ENCODE peak calls at places on chromosomes 16 and 17, in nine cellular contexts. K, C, X, L, G, N, I, H and B are unnamed samples.

GRCh38 chr17:44164476-44164875 is 6.0 kb upstream of the ASB16 start:
- DNase-seq in K (no peak), C (no peak), X (no peak), L (no peak), G (no peak), N (no peak), I (no peak), H (no peak), B (no peak)

GRCh38 chr16:80463776-80464175 is 77.0 kb upstream of the DYNLRB2 start:
- DNase-seq in K (no peak), C (no peak), X (no peak), L (no peak), G (no peak), N (no peak), I (no peak), H (no peak), B (no peak)

GRCh38 chr17:9755083-9755482 is 36.3 kb downstream of the DHRS7C start:
- DNase-seq in K (no peak), C (no peak), X (no peak), L (no peak), G (no peak), N (no peak), I (no peak), H (no peak), B (no peak)

GRCh38 chr17:44543213-44543904 is 13.9 kb upstream of the FZD2 start:
- DNase-seq in K (no peak), C (no peak), X (no peak), L (no peak), G (peak), N (no peak), I (peak), H (no peak), B (no peak)

GRCh38 chr16:19703218-19703617 is 14.8 kb downstream of the KNOP1 start:
- DNase-seq in K (no peak), C (no peak), X (no peak), L (no peak), G (no peak), N (no peak), I (no peak), H (no peak), B (no peak)

GRCh38 chr16:11681977-11682654 is 13.9 kb downstream of the SNN start:
- DNase-seq in K (no peak), C (no peak), X (no peak), L (no peak), G (no peak), N (no peak), I (no peak), H (peak), B (no peak)

GRCh38 chr17:46984892-46985291 is 5.8 kb upstream of the RPRML start:
- DNase-seq in K (no peak), C (no peak), X (no peak), L (no peak), G (no peak), N (no peak), I (no peak), H (peak), B (no peak)

GRCh38 chr17:59856859-59857794 is 35.6 kb downstream of the TUBD1 start:
- DNase-seq in K (no peak), C (no peak), X (no peak), L (no peak), G (peak), N (no peak), I (no peak), H (no peak), B (no peak)

GRCh38 chr17:8746501-8747236 is 2.0 kb upstream of the CCDC42 start:
- DNase-seq in K (no peak), C (no peak), X (no peak), L (no peak), G (no peak), N (no peak), I (no peak), H (no peak), B (peak)

GRCh38 chr17:65370669-65371126 is 190.8 kb downstream of the AXIN2 start:
- DNase-seq in K (no peak), C (no peak), X (peak), L (no peak), G (peak), N (peak), I (no peak), H (peak), B (no peak)

GRCh38 chr16:4316103-4316731 is 350 bp downstream of the GLIS2 start:
- DNase-seq in K (no peak), C (peak), X (peak), L (peak), G (peak), N (no peak), I (peak), H (no peak), B (no peak)

GRCh38 chr17:81939881-81940385 is 2.8 kb upstream of the PYCR1 start:
- DNase-seq in K (peak), C (peak), X (peak), L (no peak), G (no peak), N (no peak), I (peak), H (no peak), B (no peak)

GRCh38 chr17:15133143-15133542 is 132.0 kb downstream of the PMP22 start:
- DNase-seq in K (no peak), C (no peak), X (no peak), L (no peak), G (no peak), N (no peak), I (no peak), H (no peak), B (no peak)

GRCh38 chr17:72053069-72053846 is 67.6 kb upstream of the SOX9 start:
- DNase-seq in K (no peak), C (no peak), X (peak), L (no peak), G (peak), N (no peak), I (no peak), H (no peak), B (no peak)

GRCh38 chr16:78249832-78250231 is 150.4 kb downstream of the WWOX start:
- DNase-seq in K (no peak), C (no peak), X (no peak), L (no peak), G (no peak), N (no peak), I (no peak), H (no peak), B (no peak)

GRCh38 chr17:75105269-75106080 is 4.3 kb upstream of the ARMC7 start:
- DNase-seq in K (no peak), C (no peak), X (no peak), L (no peak), G (peak), N (peak), I (peak), H (peak), B (no peak)

GRCh38 chr16:53695070-53695469 is 8.6 kb downstream of the RPGRIP1L start:
- DNase-seq in K (no peak), C (no peak), X (no peak), L (no peak), G (no peak), N (no peak), I (no peak), H (no peak), B (no peak)

GRCh38 chr16:69830534-69831211 is 68.5 kb downstream of the WWP2 start:
- DNase-seq in K (no peak), C (no peak), X (no peak), L (no peak), G (no peak), N (peak), I (no peak), H (no peak), B (no peak)

GRCh38 chr17:50328360-50328759 is 17.6 kb upstream of the XYLT2 start:
- DNase-seq in K (no peak), C (no peak), X (no peak), L (no peak), G (no peak), N (no peak), I (no peak), H (no peak), B (no peak)

GRCh38 chr16:9159839-9160550 is 68.6 kb downstream of the HAPSTR1 start:
- DNase-seq in K (peak), C (peak), X (peak), L (no peak), G (peak), N (peak), I (peak), H (peak), B (peak)

GRCh38 chr16:47320546-47321315 is 140.1 kb downstream of the ITFG1 start:
- DNase-seq in K (no peak), C (no peak), X (no peak), L (no peak), G (no peak), N (no peak), I (peak), H (no peak), B (no peak)

GRCh38 chr17:50641339-50641725 is 6.7 kb downstream of the ABCC3 start:
- DNase-seq in K (no peak), C (no peak), X (peak), L (no peak), G (no peak), N (no peak), I (no peak), H (no peak), B (no peak)

GRCh38 chr17:78358538-78359215 is 1.2 kb downstream of the SOCS3 start:
- DNase-seq in K (no peak), C (no peak), X (no peak), L (no peak), G (peak), N (no peak), I (peak), H (peak), B (no peak)

GRCh38 chr17:79836952-79837887 is 2.0 kb downstream of the CBX4 start:
- DNase-seq in K (peak), C (peak), X (peak), L (no peak), G (peak), N (peak), I (peak), H (peak), B (no peak)

GRCh38 chr16:18800674-18801196 is 614 bp downstream of the ARL6IP1 start:
- DNase-seq in K (no peak), C (no peak), X (no peak), L (no peak), G (peak), N (no peak), I (peak), H (peak), B (no peak)

GRCh38 chr16:83995756-83996155 is 27.7 kb downstream of the NECAB2 start:
- DNase-seq in K (peak), C (peak), X (peak), L (no peak), G (peak), N (no peak), I (peak), H (peak), B (peak)

GRCh38 chr17:76545918-76546555 is 6.2 kb downstream of the PRCD start:
- DNase-seq in K (peak), C (no peak), X (no peak), L (no peak), G (peak), N (no peak), I (no peak), H (no peak), B (no peak)

GRCh38 chr17:76544916-76545365 is 5.1 kb downstream of the PRCD start:
- DNase-seq in K (no peak), C (no peak), X (no peak), L (no peak), G (no peak), N (no peak), I (no peak), H (no peak), B (no peak)

GRCh38 chr17:76543482-76544122 is 3.8 kb downstream of the PRCD start:
- DNase-seq in K (peak), C (no peak), X (peak), L (no peak), G (no peak), N (no peak), I (no peak), H (no peak), B (no peak)

GRCh38 chr17:76542984-76543383 is 3.1 kb downstream of the PRCD start:
- DNase-seq in K (peak), C (no peak), X (peak), L (no peak), G (no peak), N (no peak), I (no peak), H (no peak), B (no peak)

DNA sequence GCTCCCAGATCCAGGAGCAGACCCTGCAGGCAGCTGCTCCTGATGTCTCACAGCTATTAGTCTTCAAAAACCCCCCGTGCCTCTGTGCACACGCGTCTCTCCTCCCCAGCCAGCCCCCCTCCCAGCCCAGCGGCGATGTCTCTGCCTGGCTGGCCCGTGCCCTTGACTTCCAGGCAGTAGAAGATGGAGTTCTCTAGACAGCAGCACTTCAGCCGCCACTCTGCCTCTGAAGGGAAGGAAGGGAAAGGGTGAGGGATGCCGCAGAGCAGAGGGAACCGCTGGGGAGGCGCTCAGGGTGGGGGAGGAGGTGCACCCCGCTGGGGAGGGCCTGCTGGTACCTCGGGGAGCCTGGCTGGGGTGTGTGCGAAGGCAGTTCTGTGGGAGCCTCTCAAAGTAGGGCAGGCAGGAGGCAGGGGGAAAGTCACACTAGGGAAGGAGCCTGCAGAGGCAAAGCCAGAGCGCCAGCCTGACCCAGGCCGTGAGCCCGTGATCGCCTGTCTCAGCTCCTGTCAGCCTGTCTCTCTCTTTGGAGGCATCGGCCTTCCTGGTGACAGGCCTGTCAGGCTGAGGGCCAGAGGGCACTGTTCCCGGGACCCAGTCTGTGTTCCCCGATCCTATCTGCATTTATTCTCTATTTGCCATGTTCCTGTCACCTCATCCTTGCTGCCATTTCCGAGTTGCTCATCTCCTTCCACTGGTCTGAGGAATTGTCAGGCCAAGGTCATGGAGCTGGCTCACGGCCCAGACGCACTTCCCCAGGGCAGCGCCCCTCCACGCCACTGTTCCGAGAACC is 4.5 kb downstream of the PRCD start:
- DNase-seq in K (peak), C (peak), X (peak), L (no peak), G (no peak), N (no peak), I (no peak), H (no peak), B (no peak)
- H3K4me3 ChIP-seq in K (peak), C (no peak), X (no peak), L (no peak), G (no peak), N (no peak), I (no peak), H (no peak), B (no peak)

GRCh38 chr17:42255425-42255810 is 20.8 kb downstream of the STAT5B start:
- DNase-seq in K (no peak), C (no peak), X (no peak), L (no peak), G (no peak), N (no peak), I (no peak), H (no peak), B (no peak)
- H3K27ac ChIP-seq in K (no peak), C (no peak), X (no peak), L (peak), G (no peak), N (no peak), I (no peak), H (peak), B (no peak)

GRCh38 chr16:27449434-27450188 is 47.6 kb downstream of the IL21R start:
- DNase-seq in K (no peak), C (no peak), X (peak), L (no peak), G (no peak), N (no peak), I (no peak), H (peak), B (no peak)
- H3K4me3 ChIP-seq in K (no peak), C (no peak), X (no peak), L (no peak), G (no peak), N (no peak), I (no peak), H (no peak), B (no peak)

GRCh38 chr17:17937450-17937849 is 34.8 kb downstream of the TOM1L2 start:
- DNase-seq in K (no peak), C (no peak), X (no peak), L (no peak), G (no peak), N (no peak), I (no peak), H (no peak), B (no peak)

GRCh38 chr17:17933775-17934174 is 38.4 kb downstream of the TOM1L2 start:
- DNase-seq in K (no peak), C (no peak), X (no peak), L (no peak), G (no peak), N (no peak), I (no peak), H (no peak), B (no peak)

GRCh38 chr17:17934796-17935195 is 37.4 kb downstream of the TOM1L2 start:
- DNase-seq in K (no peak), C (no peak), X (no peak), L (no peak), G (no peak), N (no peak), I (no peak), H (no peak), B (no peak)

GRCh38 chr17:17934214-17934613 is 38.0 kb downstream of the TOM1L2 start:
- DNase-seq in K (no peak), C (no peak), X (no peak), L (no peak), G (no peak), N (no peak), I (no peak), H (no peak), B (no peak)

DNA sequence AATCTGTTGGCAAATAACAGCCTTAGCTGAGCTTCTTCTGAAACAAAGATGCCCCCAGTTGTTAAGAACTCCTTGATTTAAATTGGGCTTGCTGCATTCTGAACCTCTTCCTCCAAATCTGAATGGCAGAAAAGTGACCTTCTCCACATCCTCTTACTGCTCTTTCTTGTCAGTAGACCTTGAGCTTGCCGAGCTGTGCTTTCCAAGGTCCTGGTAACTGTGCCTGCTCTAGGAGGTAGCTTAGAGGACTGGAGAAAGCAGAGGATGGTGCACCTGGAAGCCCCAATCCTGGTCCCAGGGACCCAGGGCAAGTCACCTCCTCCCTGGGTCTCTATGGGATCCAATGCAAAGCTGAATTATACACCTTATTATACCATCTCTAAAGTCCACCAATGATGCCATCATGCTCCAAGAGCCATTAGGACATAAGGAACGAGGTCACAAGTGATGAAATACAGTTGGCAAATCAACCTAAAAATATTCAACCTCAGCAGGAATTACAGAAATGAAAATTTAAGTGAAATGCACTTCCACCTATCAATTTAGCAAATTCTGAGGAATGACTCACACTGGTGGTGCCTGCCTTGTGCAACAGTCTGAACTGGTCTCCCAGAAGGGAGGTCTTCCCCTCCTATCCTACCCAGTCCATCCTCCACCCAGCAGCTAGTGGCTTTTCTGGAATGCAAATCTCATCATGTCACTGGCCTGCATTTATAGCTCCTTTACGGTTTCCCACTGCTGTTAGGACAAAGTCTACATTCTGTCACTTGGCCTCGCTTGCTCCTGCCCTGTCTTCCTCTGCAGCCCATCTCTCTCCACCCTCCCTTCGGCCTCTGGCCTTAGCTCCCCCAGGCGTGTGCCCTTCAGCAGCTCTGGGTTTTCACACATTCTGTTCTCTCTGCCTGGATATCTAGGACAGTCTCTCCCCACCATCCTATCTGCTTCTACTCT is 36.6 kb downstream of the TOM1L2 start:
- DNase-seq in K (no peak), C (peak), X (no peak), L (no peak), G (no peak), N (no peak), I (peak), H (peak), B (no peak)
- H3K27ac ChIP-seq in K (peak), C (no peak), X (no peak), L (no peak), G (peak), N (peak), I (no peak), H (peak), B (no peak)

DNA sequence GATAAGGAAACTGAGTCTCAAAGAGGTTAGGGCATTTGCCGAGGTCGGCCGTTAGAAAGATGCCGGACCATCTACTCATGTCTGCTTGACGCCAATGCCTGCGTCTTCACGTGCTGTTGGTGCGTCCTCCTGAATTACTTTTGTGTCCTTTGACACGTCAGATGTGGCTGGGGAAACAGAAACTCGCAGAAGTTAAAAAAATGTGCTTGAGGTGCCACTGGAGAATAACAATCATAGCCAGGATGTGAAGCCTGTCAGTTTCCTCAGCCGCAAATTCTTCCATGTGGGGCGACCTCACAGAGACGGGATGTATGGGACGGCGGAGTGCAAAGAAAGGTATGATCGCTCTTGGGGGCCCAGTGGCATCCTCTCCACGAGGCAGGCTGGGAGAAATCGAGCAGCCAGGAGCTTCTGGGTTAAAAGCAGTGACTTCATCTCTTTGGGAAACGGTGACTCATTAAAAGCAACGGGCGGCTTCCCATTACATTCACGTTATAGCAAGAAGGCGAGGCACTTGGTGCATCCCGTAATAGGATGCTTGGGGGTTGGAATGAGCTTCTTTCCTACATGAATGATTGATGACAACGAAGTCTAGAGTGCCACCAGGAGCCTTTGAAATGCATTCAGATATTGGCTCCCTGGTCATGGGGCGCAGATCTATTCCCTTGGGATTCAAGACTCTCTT is 67.8 kb downstream of the BMERB1 start:
- DNase-seq in K (no peak), C (peak), X (no peak), L (no peak), G (peak), N (no peak), I (peak), H (no peak), B (no peak)
- H3K4me3 ChIP-seq in K (no peak), C (no peak), X (no peak), L (no peak), G (no peak), N (no peak), I (no peak), H (no peak), B (no peak)